ENCODE peak calls at places on chromosomes 7 and 10, in seven cellular contexts. G is cardiac septum; Q is T-helper 2 cell; S is nucleus accumbens; B is Right ventricle myocardium superior; D is lung; M is activated T-helper 2 cell treated with anti-CD3 and anti-CD28 coated beads, Interferon-gamma antibody, Interleukin-2, Interleukin-4, amounts not matched to agents 10 μg/mL and 5 μg/mL and 100 μg/mL, durations not matched to agents 14 hours and 24 hours and 36 hours. U is an unnamed sample.

GRCh38 chr10:14405076-14406065 is 74.6 kb upstream of the FRMD4A start:
- DNase-seq in G (no peak), Q (no peak), S (no peak), B (no peak), D (no peak), M (no peak), U (no peak)

GRCh38 chr10:123134058-123134914 is 1.5 kb upstream of the HMX3 start:
- DNase-seq in G (no peak), Q (no peak), S (no peak), B (no peak), D (no peak), M (no peak), U (no peak)

GRCh38 chr10:72344932-72345331 is 9.8 kb downstream of the DNAJB12 start:
- DNase-seq in G (no peak), Q (no peak), S (no peak), B (no peak), D (no peak), M (no peak), U (no peak)

GRCh38 chr7:151405588-151405987 is 4.2 kb downstream of the WDR86 start:
- DNase-seq in G (no peak), Q (no peak), S (no peak), B (no peak), D (no peak), M (no peak), U (no peak)

GRCh38 chr10:15943461-15943860 is 83.2 kb upstream of the MINDY3 start:
- DNase-seq in G (no peak), Q (no peak), S (no peak), B (no peak), D (no peak), M (no peak), U (no peak)

GRCh38 chr10:12333382-12334185 is 15.8 kb upstream of the CAMK1D start:
- DNase-seq in G (peak), Q (no peak), S (no peak), B (peak), D (peak), M (no peak), U (peak)

GRCh38 chr10:88810196-88810961 is 7.8 kb downstream of the LIPM start:
- DNase-seq in G (no peak), Q (no peak), S (no peak), B (no peak), D (peak), M (no peak), U (no peak)

GRCh38 chr7:1677206-1678069 is 7.4 kb downstream of the ELFN1 start:
- DNase-seq in G (peak), Q (no peak), S (no peak), B (no peak), D (no peak), M (no peak), U (no peak)

GRCh38 chr7:30800785-30801252 is 29.6 kb downstream of the MINDY4 start:
- DNase-seq in G (no peak), Q (no peak), S (peak), B (no peak), D (peak), M (no peak), U (no peak)

GRCh38 chr7:96495751-96496216 is 173.9 kb upstream of the SLC25A13 start:
- DNase-seq in G (no peak), Q (no peak), S (no peak), B (no peak), D (no peak), M (peak), U (no peak)

GRCh38 chr7:121960678-121961461 is 87.9 kb downstream of the PTPRZ1 start:
- DNase-seq in G (no peak), Q (no peak), S (no peak), B (no peak), D (no peak), M (no peak), U (no peak)

GRCh38 chr7:156177396-156178055 is 365.3 kb upstream of the SHH start:
- DNase-seq in G (no peak), Q (no peak), S (no peak), B (no peak), D (no peak), M (no peak), U (no peak)

GRCh38 chr7:51352174-51353145 is 35.9 kb upstream of the COBL start:
- DNase-seq in G (no peak), Q (no peak), S (no peak), B (no peak), D (no peak), M (no peak), U (no peak)

GRCh38 chr10:131808370-131808930 is 92.4 kb upstream of the PPP2R2D start:
- DNase-seq in G (peak), Q (no peak), S (no peak), B (peak), D (no peak), M (no peak), U (no peak)

GRCh38 chr10:3825244-3825643 is 40.2 kb upstream of the KLF6 start:
- DNase-seq in G (no peak), Q (no peak), S (no peak), B (no peak), D (no peak), M (no peak), U (no peak)